ENCODE peak calls at places on chromosome 13, in ten cellular contexts. One of them, this sample, is unnamed.

GRCh38 chr13:41388143-41388881 is 69.0 kb upstream of the RGCC start:
- DNase-seq in mammary epithelial cell: no peak
- DNase-seq in CD8-positive, alpha-beta T cell: no peak
- DNase-seq in mucosa of descending colon: no peak
- DNase-seq in brain microvascular endothelial cell: no peak
- DNase-seq in tibial nerve: no peak
- DNase-seq in hepatocyte: no peak
- DNase-seq in HFF-Myc: no peak
- DNase-seq in mesothelial cell of epicardium: no peak
- DNase-seq in GM20000: no peak
- DNase-seq in this sample: no peak

GRCh38 chr13:42992585-42993122 is 613 bp upstream of the EPSTI1 start:
- DNase-seq in mammary epithelial cell: no peak
- DNase-seq in CD8-positive, alpha-beta T cell: peak
- DNase-seq in mucosa of descending colon: no peak
- DNase-seq in brain microvascular endothelial cell: no peak
- DNase-seq in tibial nerve: no peak
- DNase-seq in hepatocyte: no peak
- DNase-seq in HFF-Myc: no peak
- DNase-seq in mesothelial cell of epicardium: no peak
- DNase-seq in GM20000: peak
- DNase-seq in this sample: peak

GRCh38 chr13:71704650-71705049 is 162.4 kb downstream of the DACH1 start:
- DNase-seq in mammary epithelial cell: no peak
- DNase-seq in CD8-positive, alpha-beta T cell: no peak
- DNase-seq in mucosa of descending colon: no peak
- DNase-seq in brain microvascular endothelial cell: no peak
- DNase-seq in tibial nerve: no peak
- DNase-seq in hepatocyte: no peak
- DNase-seq in HFF-Myc: no peak
- DNase-seq in mesothelial cell of epicardium: no peak
- DNase-seq in GM20000: no peak
- DNase-seq in this sample: no peak

GRCh38 chr13:103288114-103288513 is 221.9 kb upstream of the SLC10A2 start:
- DNase-seq in mammary epithelial cell: no peak
- DNase-seq in CD8-positive, alpha-beta T cell: no peak
- DNase-seq in mucosa of descending colon: no peak
- DNase-seq in brain microvascular endothelial cell: no peak
- DNase-seq in tibial nerve: no peak
- DNase-seq in hepatocyte: no peak
- DNase-seq in HFF-Myc: no peak
- DNase-seq in mesothelial cell of epicardium: no peak
- DNase-seq in GM20000: no peak
- DNase-seq in this sample: no peak

GRCh38 chr13:38849316-38849715 is 141.3 kb downstream of the STOML3 start:
- DNase-seq in mammary epithelial cell: peak
- DNase-seq in CD8-positive, alpha-beta T cell: no peak
- DNase-seq in mucosa of descending colon: no peak
- DNase-seq in brain microvascular endothelial cell: no peak
- DNase-seq in tibial nerve: no peak
- DNase-seq in hepatocyte: no peak
- DNase-seq in HFF-Myc: no peak
- DNase-seq in mesothelial cell of epicardium: no peak
- DNase-seq in GM20000: no peak
- DNase-seq in this sample: no peak

GRCh38 chr13:37427843-37428494 is 170.6 kb downstream of the POSTN start:
- DNase-seq in mammary epithelial cell: no peak
- DNase-seq in CD8-positive, alpha-beta T cell: no peak
- DNase-seq in mucosa of descending colon: no peak
- DNase-seq in brain microvascular endothelial cell: no peak
- DNase-seq in tibial nerve: no peak
- DNase-seq in hepatocyte: no peak
- DNase-seq in HFF-Myc: no peak
- DNase-seq in mesothelial cell of epicardium: no peak
- DNase-seq in GM20000: no peak
- DNase-seq in this sample: no peak

GRCh38 chr13:107516517-107516916 is 698.8 kb downstream of the LIG4 start:
- DNase-seq in mammary epithelial cell: no peak
- DNase-seq in CD8-positive, alpha-beta T cell: no peak
- DNase-seq in mucosa of descending colon: no peak
- DNase-seq in brain microvascular endothelial cell: no peak
- DNase-seq in tibial nerve: no peak
- DNase-seq in hepatocyte: no peak
- DNase-seq in HFF-Myc: no peak
- DNase-seq in mesothelial cell of epicardium: no peak
- DNase-seq in GM20000: no peak
- DNase-seq in this sample: no peak

GRCh38 chr13:48749144-48749543 is 95.4 kb downstream of the CYSLTR2 start:
- DNase-seq in mammary epithelial cell: peak
- DNase-seq in CD8-positive, alpha-beta T cell: no peak
- DNase-seq in mucosa of descending colon: no peak
- DNase-seq in brain microvascular endothelial cell: peak
- DNase-seq in tibial nerve: no peak
- DNase-seq in hepatocyte: peak
- DNase-seq in HFF-Myc: no peak
- DNase-seq in mesothelial cell of epicardium: no peak
- DNase-seq in GM20000: no peak
- DNase-seq in this sample: peak

GRCh38 chr13:99353836-99354235 is 46.6 kb upstream of the GPR183 start:
- DNase-seq in mammary epithelial cell: no peak
- DNase-seq in CD8-positive, alpha-beta T cell: no peak
- DNase-seq in mucosa of descending colon: no peak
- DNase-seq in brain microvascular endothelial cell: peak
- DNase-seq in tibial nerve: no peak
- DNase-seq in hepatocyte: no peak
- DNase-seq in HFF-Myc: no peak
- DNase-seq in mesothelial cell of epicardium: no peak
- DNase-seq in GM20000: no peak
- DNase-seq in this sample: peak

GRCh38 chr13:48942131-48942530 is 33.6 kb upstream of the FNDC3A start:
- DNase-seq in mammary epithelial cell: peak
- DNase-seq in CD8-positive, alpha-beta T cell: no peak
- DNase-seq in mucosa of descending colon: no peak
- DNase-seq in brain microvascular endothelial cell: peak
- DNase-seq in tibial nerve: no peak
- DNase-seq in hepatocyte: no peak
- DNase-seq in HFF-Myc: peak
- DNase-seq in mesothelial cell of epicardium: no peak
- DNase-seq in GM20000: no peak
- DNase-seq in this sample: peak

GRCh38 chr13:42971670-42972355 is 20.2 kb downstream of the EPSTI1 start:
- DNase-seq in mammary epithelial cell: no peak
- DNase-seq in CD8-positive, alpha-beta T cell: no peak
- DNase-seq in mucosa of descending colon: no peak
- DNase-seq in brain microvascular endothelial cell: peak
- DNase-seq in tibial nerve: no peak
- DNase-seq in hepatocyte: no peak
- DNase-seq in HFF-Myc: no peak
- DNase-seq in mesothelial cell of epicardium: no peak
- DNase-seq in GM20000: no peak
- DNase-seq in this sample: peak

GRCh38 chr13:45325806-45326205 is 15.2 kb downstream of the TPT1 start:
- DNase-seq in mammary epithelial cell: peak
- DNase-seq in CD8-positive, alpha-beta T cell: no peak
- DNase-seq in mucosa of descending colon: no peak
- DNase-seq in brain microvascular endothelial cell: peak
- DNase-seq in tibial nerve: peak
- DNase-seq in hepatocyte: peak
- DNase-seq in HFF-Myc: peak
- DNase-seq in mesothelial cell of epicardium: no peak
- DNase-seq in GM20000: no peak
- DNase-seq in this sample: peak

GRCh38 chr13:77397636-77398035 is 70.7 kb upstream of the MYCBP2 start:
- DNase-seq in mammary epithelial cell: no peak
- DNase-seq in CD8-positive, alpha-beta T cell: no peak
- DNase-seq in mucosa of descending colon: no peak
- DNase-seq in brain microvascular endothelial cell: no peak
- DNase-seq in tibial nerve: no peak
- DNase-seq in hepatocyte: no peak
- DNase-seq in HFF-Myc: no peak
- DNase-seq in mesothelial cell of epicardium: no peak
- DNase-seq in GM20000: no peak
- DNase-seq in this sample: peak

GRCh38 chr13:104592545-104593250 is 1526.5 kb upstream of the SLC10A2 start:
- DNase-seq in mammary epithelial cell: no peak
- DNase-seq in CD8-positive, alpha-beta T cell: no peak
- DNase-seq in mucosa of descending colon: no peak
- DNase-seq in brain microvascular endothelial cell: no peak
- DNase-seq in tibial nerve: no peak
- DNase-seq in hepatocyte: no peak
- DNase-seq in HFF-Myc: no peak
- DNase-seq in mesothelial cell of epicardium: no peak
- DNase-seq in GM20000: no peak
- DNase-seq in this sample: no peak

GRCh38 chr13:42129033-42129432 is 80.6 kb downstream of the DGKH start:
- DNase-seq in mammary epithelial cell: no peak
- DNase-seq in CD8-positive, alpha-beta T cell: no peak
- DNase-seq in mucosa of descending colon: no peak
- DNase-seq in brain microvascular endothelial cell: no peak
- DNase-seq in tibial nerve: no peak
- DNase-seq in hepatocyte: no peak
- DNase-seq in HFF-Myc: no peak
- DNase-seq in mesothelial cell of epicardium: no peak
- DNase-seq in GM20000: no peak
- DNase-seq in this sample: no peak

GRCh38 chr13:75628811-75629210 is 7.3 kb upstream of the LMO7 start:
- DNase-seq in mammary epithelial cell: no peak
- DNase-seq in CD8-positive, alpha-beta T cell: no peak
- DNase-seq in mucosa of descending colon: no peak
- DNase-seq in brain microvascular endothelial cell: no peak
- DNase-seq in tibial nerve: no peak
- DNase-seq in hepatocyte: peak
- DNase-seq in HFF-Myc: no peak
- DNase-seq in mesothelial cell of epicardium: no peak
- DNase-seq in GM20000: no peak
- DNase-seq in this sample: no peak
- TF ChIP-seq CTCF in mammary epithelial cell: no peak
- TF ChIP-seq CTCF in CD8-positive, alpha-beta T cell: no peak
- TF ChIP-seq CTCF in mucosa of descending colon: no peak
- TF ChIP-seq CTCF in brain microvascular endothelial cell: no peak
- TF ChIP-seq CTCF in tibial nerve: no peak
- TF ChIP-seq CTCF in hepatocyte: no peak
- TF ChIP-seq CTCF in HFF-Myc: no peak
- TF ChIP-seq CTCF in mesothelial cell of epicardium: no peak
- TF ChIP-seq CTCF in GM20000: no peak
- TF ChIP-seq CTCF in this sample: no peak

GRCh38 chr13:33262997-33263396 is 22.6 kb downstream of the STARD13 start:
- DNase-seq in mammary epithelial cell: no peak
- DNase-seq in CD8-positive, alpha-beta T cell: no peak
- DNase-seq in mucosa of descending colon: no peak
- DNase-seq in brain microvascular endothelial cell: no peak
- DNase-seq in tibial nerve: no peak
- DNase-seq in hepatocyte: no peak
- DNase-seq in HFF-Myc: no peak
- DNase-seq in mesothelial cell of epicardium: no peak
- DNase-seq in GM20000: no peak
- DNase-seq in this sample: no peak
- TF ChIP-seq CTCF in mammary epithelial cell: peak
- TF ChIP-seq CTCF in CD8-positive, alpha-beta T cell: no peak
- TF ChIP-seq CTCF in mucosa of descending colon: no peak
- TF ChIP-seq CTCF in brain microvascular endothelial cell: peak
- TF ChIP-seq CTCF in tibial nerve: no peak
- TF ChIP-seq CTCF in hepatocyte: no peak
- TF ChIP-seq CTCF in HFF-Myc: peak
- TF ChIP-seq CTCF in mesothelial cell of epicardium: no peak
- TF ChIP-seq CTCF in GM20000: no peak
- TF ChIP-seq CTCF in this sample: peak

GRCh38 chr13:28528848-28529247 is 33.9 kb upstream of the FLT1 start:
- DNase-seq in mammary epithelial cell: no peak
- DNase-seq in CD8-positive, alpha-beta T cell: no peak
- DNase-seq in mucosa of descending colon: no peak
- DNase-seq in brain microvascular endothelial cell: no peak
- DNase-seq in tibial nerve: no peak
- DNase-seq in hepatocyte: no peak
- DNase-seq in HFF-Myc: no peak
- DNase-seq in mesothelial cell of epicardium: no peak
- DNase-seq in GM20000: no peak
- DNase-seq in this sample: no peak
- TF ChIP-seq CTCF in mammary epithelial cell: no peak
- TF ChIP-seq CTCF in CD8-positive, alpha-beta T cell: no peak
- TF ChIP-seq CTCF in mucosa of descending colon: no peak
- TF ChIP-seq CTCF in brain microvascular endothelial cell: peak
- TF ChIP-seq CTCF in tibial nerve: no peak
- TF ChIP-seq CTCF in hepatocyte: no peak
- TF ChIP-seq CTCF in HFF-Myc: no peak
- TF ChIP-seq CTCF in mesothelial cell of epicardium: no peak
- TF ChIP-seq CTCF in GM20000: no peak
- TF ChIP-seq CTCF in this sample: no peak

GRCh38 chr13:50244913-50245574 is 229.8 kb downstream of the KCNRG start:
- DNase-seq in mammary epithelial cell: peak
- DNase-seq in CD8-positive, alpha-beta T cell: no peak
- DNase-seq in mucosa of descending colon: no peak
- DNase-seq in brain microvascular endothelial cell: peak
- DNase-seq in tibial nerve: no peak
- DNase-seq in hepatocyte: peak
- DNase-seq in HFF-Myc: peak
- DNase-seq in mesothelial cell of epicardium: no peak
- DNase-seq in GM20000: peak
- DNase-seq in this sample: peak

GRCh38 chr13:50238922-50239321 is 223.7 kb downstream of the KCNRG start:
- DNase-seq in mammary epithelial cell: no peak
- DNase-seq in CD8-positive, alpha-beta T cell: no peak
- DNase-seq in mucosa of descending colon: no peak
- DNase-seq in brain microvascular endothelial cell: no peak
- DNase-seq in tibial nerve: no peak
- DNase-seq in hepatocyte: no peak
- DNase-seq in HFF-Myc: no peak
- DNase-seq in mesothelial cell of epicardium: no peak
- DNase-seq in GM20000: no peak
- DNase-seq in this sample: peak

GRCh38 chr13:50243926-50244325 is 228.7 kb downstream of the KCNRG start:
- DNase-seq in mammary epithelial cell: no peak
- DNase-seq in CD8-positive, alpha-beta T cell: no peak
- DNase-seq in mucosa of descending colon: no peak
- DNase-seq in brain microvascular endothelial cell: no peak
- DNase-seq in tibial nerve: no peak
- DNase-seq in hepatocyte: no peak
- DNase-seq in HFF-Myc: no peak
- DNase-seq in mesothelial cell of epicardium: no peak
- DNase-seq in GM20000: no peak
- DNase-seq in this sample: no peak

GRCh38 chr13:50244355-50244912 is 229.2 kb downstream of the KCNRG start:
- DNase-seq in mammary epithelial cell: no peak
- DNase-seq in CD8-positive, alpha-beta T cell: no peak
- DNase-seq in mucosa of descending colon: no peak
- DNase-seq in brain microvascular endothelial cell: no peak
- DNase-seq in tibial nerve: no peak
- DNase-seq in hepatocyte: no peak
- DNase-seq in HFF-Myc: no peak
- DNase-seq in mesothelial cell of epicardium: no peak
- DNase-seq in GM20000: no peak
- DNase-seq in this sample: no peak

DNA sequence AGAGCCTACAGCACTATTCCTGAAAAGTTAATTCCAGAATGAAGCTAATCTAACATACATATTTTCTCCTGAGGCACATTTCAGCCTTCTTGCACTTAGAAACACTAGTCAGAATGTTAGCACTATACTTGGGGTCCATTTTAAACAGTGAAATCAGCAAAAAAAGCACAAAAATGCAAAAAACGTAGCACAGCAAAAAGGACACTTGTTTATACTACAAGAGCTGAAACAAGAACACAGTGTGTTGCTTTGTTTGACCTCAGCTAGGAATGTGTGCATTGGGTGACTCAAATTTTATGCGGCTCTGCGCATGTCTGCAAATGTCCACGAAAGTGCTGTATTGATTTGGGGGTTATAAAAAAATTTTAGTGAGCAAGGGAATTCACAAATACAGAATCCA is 226.2 kb downstream of the KCNRG start:
- DNase-seq in mammary epithelial cell: no peak
- DNase-seq in CD8-positive, alpha-beta T cell: no peak
- DNase-seq in mucosa of descending colon: no peak
- DNase-seq in brain microvascular endothelial cell: peak
- DNase-seq in tibial nerve: no peak
- DNase-seq in hepatocyte: no peak
- DNase-seq in HFF-Myc: no peak
- DNase-seq in mesothelial cell of epicardium: no peak
- DNase-seq in GM20000: no peak
- DNase-seq in this sample: peak
- TF ChIP-seq CTCF in mammary epithelial cell: no peak
- TF ChIP-seq CTCF in CD8-positive, alpha-beta T cell: no peak
- TF ChIP-seq CTCF in mucosa of descending colon: no peak
- TF ChIP-seq CTCF in brain microvascular endothelial cell: no peak
- TF ChIP-seq CTCF in tibial nerve: no peak
- TF ChIP-seq CTCF in hepatocyte: no peak
- TF ChIP-seq CTCF in HFF-Myc: no peak
- TF ChIP-seq CTCF in mesothelial cell of epicardium: no peak
- TF ChIP-seq CTCF in GM20000: no peak
- TF ChIP-seq CTCF in this sample: no peak